ENCODE peak calls at places on chromosome 15, in six cellular contexts. C is iPS DF 19.7, N is mammary epithelial cell, F is AG20443, Y is heart right ventricle, E is WTC11. T is an unnamed sample.

GRCh38 chr15:67331676-67332075 is 77.1 kb downstream of the IQCH start:
- DNase-seq in N (no peak), Y (peak), E (no peak), F (peak), C (no peak), T (no peak)

GRCh38 chr15:66661432-66662096 is 40.5 kb upstream of the SMAD6 start:
- DNase-seq in Y (peak), F (no peak), E (no peak), C (no peak), N (no peak), T (no peak)

GRCh38 chr15:64895285-64896065 is 16.2 kb upstream of the ANKDD1A start:
- DNase-seq in N (no peak), F (peak), Y (peak), E (no peak), C (no peak), T (peak)

GRCh38 chr15:99014803-99015676 is 7.4 kb upstream of the PGPEP1L start:
- DNase-seq in E (peak), F (peak), C (no peak), Y (peak), N (peak), T (peak)

GRCh38 chr15:73959012-73959581 is 32.8 kb downstream of the LOXL1 start:
- DNase-seq in C (no peak), E (no peak), N (peak), F (no peak), Y (no peak), T (peak)

GRCh38 chr15:84748274-84749110 is at the start of gene ZNF592:
- DNase-seq in E (peak), N (peak), C (no peak), Y (peak), F (peak), T (peak)

GRCh38 chr15:62591842-62592838 is 427.1 kb upstream of the C2CD4B start:
- DNase-seq in Y (no peak), E (no peak), F (peak), C (no peak), N (no peak), T (peak)

GRCh38 chr15:96353931-96354730 is 23.6 kb downstream of the NR2F2 start:
- DNase-seq in N (no peak), Y (no peak), F (peak), E (peak), C (no peak), T (no peak)

GRCh38 chr15:44300567-44300966 is 12.0 kb downstream of the GOLM2 start:
- DNase-seq in C (no peak), N (no peak), F (no peak), E (no peak), Y (no peak), T (no peak)

GRCh38 chr15:80991446-80991845 is 1.8 kb upstream of the MESD start:
- DNase-seq in F (peak), N (peak), C (no peak), E (no peak), Y (peak), T (no peak)

GRCh38 chr15:77853910-77854309 is 221.2 kb upstream of the LINGO1 start:
- DNase-seq in E (no peak), F (no peak), C (no peak), Y (no peak), N (no peak), T (no peak)

GRCh38 chr15:100098705-100099104 is 243.1 kb downstream of the ADAMTS17 start:
- DNase-seq in Y (no peak), N (no peak), E (no peak), C (no peak), F (no peak), T (no peak)

GRCh38 chr15:75779504-75779903 is 63.7 kb upstream of the UBE2Q2 start:
- DNase-seq in F (no peak), N (no peak), Y (no peak), C (no peak), E (no peak), T (no peak)

GRCh38 chr15:69794643-69795461 is 302.9 kb downstream of the TLE3 start:
- DNase-seq in Y (peak), E (no peak), C (peak), N (peak), F (peak), T (no peak)

GRCh38 chr15:77027111-77027696 is 32.3 kb downstream of the PSTPIP1 start:
- DNase-seq in Y (no peak), E (peak), C (no peak), F (no peak), N (no peak), T (no peak)

GRCh38 chr15:99209326-99209725 is 40.1 kb downstream of the TTC23 start:
- DNase-seq in N (no peak), C (no peak), E (no peak), Y (peak), F (no peak), T (no peak)

GRCh38 chr15:77436822-77437221 is 16.1 kb downstream of the HMG20A start:
- DNase-seq in C (no peak), N (no peak), F (no peak), E (no peak), Y (no peak), T (no peak)

GRCh38 chr15:71687902-71688508 is 122.3 kb upstream of the NR2E3 start:
- DNase-seq in C (no peak), E (no peak), F (no peak), N (no peak), Y (no peak), T (no peak)

GRCh38 chr15:75172168-75172841 is 29.4 kb upstream of the C15orf39 start:
- DNase-seq in E (no peak), F (no peak), Y (no peak), N (no peak), C (no peak), T (no peak)

GRCh38 chr15:66110788-66111187 is 142.8 kb downstream of the MEGF11 start:
- DNase-seq in F (no peak), C (no peak), N (no peak), E (no peak), Y (no peak), T (no peak)

GRCh38 chr15:26772588-26773484 is at the start of gene GABRB3:
- DNase-seq in Y (peak), E (peak), N (no peak), F (peak), C (no peak), T (peak)

GRCh38 chr15:67096536-67097294 is 31.3 kb downstream of the SMAD3 start:
- DNase-seq in N (peak), C (no peak), Y (no peak), F (no peak), E (no peak), T (no peak)

GRCh38 chr15:75723171-75723846 is 10.7 kb upstream of the CSPG4 start:
- DNase-seq in F (no peak), C (no peak), E (no peak), N (peak), Y (no peak), T (no peak)

GRCh38 chr15:22968356-22968755 is 11.8 kb downstream of the CYFIP1 start:
- DNase-seq in Y (no peak), C (no peak), N (peak), F (peak), E (no peak), T (peak)

GRCh38 chr15:39935241-39935640 is 1.3 kb downstream of the EIF2AK4 start:
- DNase-seq in Y (no peak), F (no peak), C (no peak), E (no peak), N (no peak), T (no peak)

GRCh38 chr15:47300596-47300995 is 416.7 kb upstream of the SEMA6D start:
- DNase-seq in Y (no peak), F (no peak), N (no peak), C (no peak), E (no peak), T (no peak)

GRCh38 chr15:77025066-77025435 is 30.1 kb downstream of the PSTPIP1 start:
- DNase-seq in C (no peak), N (no peak), E (peak), Y (no peak), F (no peak), T (no peak)

GRCh38 chr15:57586661-57587404 is 4.9 kb upstream of the MYZAP start:
- DNase-seq in C (no peak), Y (no peak), N (no peak), E (no peak), F (no peak), T (no peak)

GRCh38 chr15:48361690-48362089 is 30.5 kb downstream of the DUT start:
- DNase-seq in C (no peak), N (no peak), F (no peak), Y (no peak), E (no peak), T (no peak)

GRCh38 chr15:66564136-66565041 is 1.4 kb downstream of the LCTL start:
- DNase-seq in E (peak), F (no peak), N (no peak), Y (no peak), C (no peak), T (no peak)

GRCh38 chr15:50531763-50532162 is 14.7 kb downstream of the USP50 start:
- DNase-seq in C (no peak), F (no peak), N (no peak), Y (no peak), E (no peak), T (no peak)

T was measured in H4.